ENCODE peak calls at places on chromosomes 1 and 21, in nine cellular contexts. M is CD8-positive, alpha-beta T cell; O is esophagus squamous epithelium; B is vagina; C is PC-9; E is K562; F is heart left ventricle; V is IMR-90; T is cardiac muscle cell. G is an unnamed sample.

GRCh38 chr1:156804572-156805243 is 11.9 kb downstream of the SH2D2A start:
- DNase-seq in M (peak; percentile 18), O (no peak), B (no peak), C (no peak), E (no peak), F (no peak), V (peak; percentile 51), T (peak; percentile 25), G (no peak)

GRCh38 chr1:33042836-33043235 is 6.2 kb upstream of the AK2 start:
- DNase-seq in M (no peak), O (no peak), B (no peak), C (no peak), E (no peak), F (no peak), V (no peak), T (no peak), G (no peak)

GRCh38 chr21:45235488-45235887 is 52.2 kb downstream of the POFUT2 start:
- DNase-seq in M (no peak), O (no peak), B (no peak), C (no peak), E (no peak), F (no peak), V (no peak), T (no peak), G (no peak)

GRCh38 chr1:21324368-21325137 is 34.3 kb upstream of the ECE1 start:
- DNase-seq in M (peak; percentile 71), O (no peak), B (peak; percentile 96), C (peak; percentile 97), E (peak; percentile 68), F (peak; percentile 82), V (peak; percentile 91), T (no peak), G (no peak)

GRCh38 chr21:45496151-45496967 is 45.9 kb downstream of the SLC19A1 start:
- DNase-seq in M (no peak), O (no peak), B (no peak), C (no peak), E (no peak), F (no peak), V (no peak), T (no peak), G (no peak)

GRCh38 chr1:230868736-230869385 is 540 bp upstream of the C1orf198 start:
- DNase-seq in M (no peak), O (no peak), B (no peak), C (peak; percentile 60), E (no peak), F (peak; percentile 51), V (no peak), T (peak; percentile 84), G (peak; percentile 80)

GRCh38 chr21:42703936-42704335 is 50.5 kb downstream of the PDE9A start:
- DNase-seq in M (no peak), O (no peak), B (no peak), C (no peak), E (no peak), F (no peak), V (no peak), T (no peak), G (no peak)

GRCh38 chr1:25031966-25032667 is 102.0 kb upstream of the RUNX3 start:
- DNase-seq in M (peak; percentile 63), O (no peak), B (no peak), C (no peak), E (no peak), F (peak; percentile 34), V (peak; percentile 63), T (peak; percentile 34), G (no peak)

GRCh38 chr1:243505986-243506689 is 250.3 kb downstream of the SDCCAG8 start:
- DNase-seq in M (no peak), O (no peak), B (no peak), C (no peak), E (peak; percentile 30), F (peak; percentile 69), V (no peak), T (no peak), G (no peak)

GRCh38 chr1:47823016-47823843 is 174.0 kb downstream of the TRABD2B start:
- DNase-seq in M (no peak), O (no peak), B (no peak), C (no peak), E (no peak), F (no peak), V (no peak), T (no peak), G (no peak)

DNA sequence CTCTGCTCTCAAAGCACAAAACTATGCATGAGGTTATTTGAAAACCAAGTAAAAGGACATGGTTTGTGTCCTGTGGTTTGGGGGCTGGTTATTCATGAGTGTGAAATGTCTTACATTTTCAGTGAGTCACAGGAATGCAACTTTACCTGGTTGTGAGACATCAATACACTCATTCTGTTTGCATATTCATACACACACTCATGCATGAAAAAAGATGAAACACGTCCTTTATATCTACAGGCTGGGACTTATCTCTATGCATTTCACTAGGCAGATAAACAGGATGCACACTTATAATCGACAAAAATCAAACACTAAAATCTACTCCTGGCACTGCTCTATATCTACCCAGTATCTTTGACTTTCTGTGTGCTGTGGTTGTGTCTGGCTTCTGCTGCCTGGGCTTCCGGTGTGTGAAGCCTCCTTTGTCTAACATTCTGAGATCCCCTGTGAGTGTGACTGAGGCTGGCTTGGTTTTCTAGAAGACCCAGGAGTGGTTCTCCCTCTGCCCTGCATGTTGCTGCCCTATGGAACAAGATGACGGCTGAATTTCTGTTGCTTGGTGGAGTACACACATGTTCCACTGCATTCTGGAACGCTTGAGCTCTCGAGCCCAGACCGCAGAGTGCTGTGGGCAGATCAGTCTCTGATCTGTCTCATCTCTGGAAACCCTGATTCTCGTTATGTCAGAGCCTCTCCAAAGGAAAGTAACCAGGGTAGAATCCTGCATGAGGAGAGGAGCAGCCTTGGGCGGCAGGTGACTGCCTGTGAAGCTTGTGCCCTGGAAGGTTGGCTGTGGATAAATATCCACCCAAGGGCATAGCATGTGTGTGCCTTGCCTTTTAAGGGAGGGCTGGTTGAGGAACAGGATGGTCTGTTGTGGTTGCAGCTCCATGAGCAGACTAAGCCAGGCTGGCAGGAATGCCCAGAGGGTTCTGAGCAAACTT is 19.7 kb upstream of the FASLG start:
- DNase-seq in M (peak; percentile 49), O (no peak), B (no peak), C (peak; percentile 98), E (no peak), F (no peak), V (peak; percentile 99), T (no peak), G (no peak)
- H3K4me3 ChIP-seq in M (no peak overlapping the region), O (no peak overlapping the region), B (no peak overlapping the region), C (peak overlapping the region; percentile 3), E (no peak overlapping the region), F (no peak overlapping the region), V (no peak overlapping the region), T (no peak overlapping the region), G (no peak overlapping the region)

DNA sequence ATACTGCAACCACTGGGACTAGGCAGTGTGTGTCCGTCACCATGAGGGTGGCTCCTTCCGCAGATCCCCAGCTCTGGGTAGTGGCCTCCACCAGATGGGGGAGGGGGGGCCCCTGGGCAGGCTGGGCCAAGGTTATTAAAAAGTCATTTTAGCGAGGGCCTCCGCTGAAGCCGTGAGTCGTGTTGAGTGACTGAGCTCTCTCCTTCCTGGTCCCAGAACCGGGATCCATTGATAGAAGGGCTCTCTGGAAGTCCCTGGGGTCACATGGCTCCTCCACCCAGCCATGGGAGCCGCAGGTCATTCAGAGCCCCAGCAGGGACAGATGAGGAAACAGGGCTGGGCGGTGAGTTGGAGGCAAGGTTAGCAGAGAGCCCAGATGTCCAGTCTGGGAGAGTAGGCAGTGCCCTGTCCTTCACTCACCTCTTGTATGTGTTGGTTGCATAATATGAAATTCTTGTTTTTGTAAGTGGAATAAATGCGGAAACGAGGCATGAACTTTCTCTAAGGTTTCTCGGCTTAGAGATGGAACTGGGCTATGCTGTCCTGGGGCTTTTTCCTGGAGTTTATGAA is 12.9 kb downstream of the MIIP start:
- DNase-seq in M (no peak), O (no peak), B (no peak), C (no peak), E (no peak), F (no peak), V (no peak), T (no peak), G (no peak)
- H3K36me3 ChIP-seq in M (peaks cover 6% of the 10 kb centered on the region), O (no peaks in the 10 kb centered on the region), B (peaks cover 30% of the 10 kb centered on the region), C (no peaks in the 10 kb centered on the region), E (peaks cover 47% of the 10 kb centered on the region), F (peaks cover 44% of the 10 kb centered on the region), V (peaks cover 28% of the 10 kb centered on the region), T (no peaks in the 10 kb centered on the region), G (no peaks in the 10 kb centered on the region)

GRCh38 chr1:62783736-62784508 is at the start of gene ATG4C:
- DNase-seq in M (peak; percentile 88), O (peak; percentile 89), B (peak; percentile 96), C (peak; percentile 95), E (peak; percentile 89), F (peak; percentile 96), V (peak; percentile 97), T (peak; percentile 96), G (peak; percentile 95)
- TF ChIP-seq CTCF in M (no peak), O (no peak), B (no peak), C (no peak), E (no peak), F (no peak), V (no peak), T (no peak), G (no peak)

DNA sequence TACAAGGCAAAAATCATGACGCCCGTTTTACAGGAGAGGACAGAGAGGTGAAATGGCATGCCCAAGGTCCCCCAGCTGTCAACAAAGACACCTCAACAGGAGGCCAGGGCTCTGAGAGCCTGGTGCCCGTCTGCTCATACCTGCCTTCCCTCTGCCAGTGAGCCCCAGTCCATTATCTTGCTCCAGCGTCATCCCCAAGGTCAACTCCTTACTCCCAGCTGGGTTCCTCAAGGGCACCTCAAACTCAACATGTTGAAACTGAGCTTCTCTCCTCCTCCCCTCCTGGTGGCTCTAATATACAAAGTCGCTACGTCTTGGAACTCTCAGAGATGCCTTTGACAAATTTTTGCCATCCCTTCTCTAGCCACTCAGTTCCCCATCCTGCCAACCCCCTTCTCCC is 3.2 kb downstream of the PBXIP1 start:
- DNase-seq in M (no peak), O (no peak), B (no peak), C (no peak), E (no peak), F (no peak), V (no peak), T (no peak), G (no peak)
- H3K4me3 ChIP-seq in M (peak overlapping the region; percentile 71), O (peak overlapping the region; percentile 37), B (no peak overlapping the region), C (no peak overlapping the region), E (no peak overlapping the region), F (no peak overlapping the region), V (no peak overlapping the region), T (no peak overlapping the region), G (no peak overlapping the region)

GRCh38 chr1:121483234-121483633 is 298.5 kb downstream of the SRGAP2C start:
- DNase-seq in M (no peak), O (no peak), B (no peak), C (no peak), E (no peak), F (no peak), V (no peak), T (no peak), G (no peak)
- H3K36me3 ChIP-seq in M (no peaks in the 10 kb centered on the region), O (no peaks in the 10 kb centered on the region), B (no peaks in the 10 kb centered on the region), C (no peaks in the 10 kb centered on the region), E (no peaks in the 10 kb centered on the region), F (no peaks in the 10 kb centered on the region), V (no peaks in the 10 kb centered on the region), T (no peaks in the 10 kb centered on the region), G (no peaks in the 10 kb centered on the region)